ENCODE peak calls at places on chromosomes 3 and 15, in four cellular contexts. I is OCI-LY7, V is endothelial cell of umbilical vein, G is fibroblast of lung. R is an unnamed sample.

GRCh38 chr3:109553573-109554371 is 216.4 kb upstream of the DPPA4 start:
- DNase-seq in I (no peak), V (no peak), G (peak), R (no peak)

GRCh38 chr15:20106026-20106425 is 435.6 kb downstream of the GOLGA6L6 start:
- DNase-seq in G (no peak), V (no peak), I (no peak), R (peak)

GRCh38 chr3:37935756-37936666 is 54.6 kb upstream of the VILL start:
- DNase-seq in I (no peak), G (peak), V (peak), R (peak)

GRCh38 chr15:69537888-69538287 is 85.3 kb downstream of the RPLP1 start:
- DNase-seq in I (no peak), G (no peak), V (no peak), R (no peak)

GRCh38 chr3:163490119-163490518 is 1588.2 kb downstream of the SI start:
- DNase-seq in G (peak), V (no peak), I (peak), R (peak)

GRCh38 chr3:152375546-152375945 is 106.8 kb downstream of the MBNL1 start:
- DNase-seq in V (no peak), G (peak), I (peak), R (no peak)

GRCh38 chr3:5122741-5123706 is 932 bp downstream of the ARL8B start:
- DNase-seq in V (peak), I (peak), G (peak), R (peak)

GRCh38 chr3:189041482-189042090 is 130.2 kb upstream of the TPRG1 start:
- DNase-seq in G (peak), I (peak), V (peak), R (peak)

GRCh38 chr15:51094606-51095569 is at the start of gene TNFAIP8L3:
- DNase-seq in V (peak), G (peak), I (no peak), R (peak)

GRCh38 chr3:111331306-111331705 is 210.7 kb upstream of the CD96 start:
- DNase-seq in V (no peak), G (no peak), I (no peak), R (no peak)

GRCh38 chr3:52280046-52280445 is 1.6 kb upstream of the WDR82 start:
- DNase-seq in I (no peak), G (peak), V (peak), R (peak)

GRCh38 chr15:40412095-40412759 is 6.6 kb downstream of the IVD start:
- DNase-seq in G (no peak), I (no peak), V (no peak), R (no peak)

GRCh38 chr3:156716105-156716862 is 41.9 kb downstream of the TIPARP start:
- DNase-seq in V (no peak), I (no peak), G (no peak), R (no peak)

GRCh38 chr3:118972974-118973373 is 61.7 kb downstream of the IGSF11 start:
- DNase-seq in V (no peak), G (no peak), I (no peak), R (no peak)

GRCh38 chr15:42392309-42393024 is 33.2 kb downstream of the CAPN3 start:
- DNase-seq in I (no peak), G (no peak), V (no peak), R (no peak)

GRCh38 chr3:196947860-196948441 is 5.6 kb upstream of the NCBP2 start:
- DNase-seq in G (no peak), V (no peak), I (no peak), R (no peak)

GRCh38 chr3:194279106-194279505 is 72.0 kb downstream of the CPN2 start:
- DNase-seq in G (no peak), V (no peak), I (no peak), R (no peak)

GRCh38 chr3:171457263-171458055 is 2.7 kb downstream of the TNIK start:
- DNase-seq in V (no peak), G (no peak), I (no peak), R (peak)

GRCh38 chr3:189458536-189458935 is 172.7 kb upstream of the TP63 start:
- DNase-seq in I (no peak), G (peak), V (no peak), R (no peak)

GRCh38 chr3:126613481-126614187 is 41.3 kb downstream of the TXNRD3 start:
- DNase-seq in G (no peak), V (no peak), I (no peak), R (no peak)

GRCh38 chr15:81939604-81940440 is 106.0 kb downstream of the MEX3B start:
- DNase-seq in I (peak), G (peak), V (peak), R (peak)

GRCh38 chr3:120350431-120350941 is 1.3 kb upstream of the LRRC58 start:
- DNase-seq in I (peak), G (peak), V (peak), R (no peak)

GRCh38 chr15:63104727-63105126 is 16.9 kb upstream of the LACTB start:
- DNase-seq in G (peak), V (no peak), I (no peak), R (no peak)

GRCh38 chr3:147113293-147114045 is 292.9 kb downstream of the ZIC4 start:
- DNase-seq in V (no peak), G (peak), I (no peak), R (no peak)

GRCh38 chr15:36601497-36601932 is 22.1 kb downstream of the CDIN1 start:
- DNase-seq in I (no peak), V (no peak), G (peak), R (no peak)

GRCh38 chr15:99306694-99307338 is 55.5 kb downstream of the LRRC28 start:
- DNase-seq in G (peak), I (no peak), V (no peak), R (peak)

GRCh38 chr15:45185069-45185779 is 2.5 kb downstream of the SHF start:
- DNase-seq in G (no peak), V (no peak), I (no peak), R (no peak)

GRCh38 chr3:158050461-158050860 is 55.8 kb downstream of the SHOX2 start:
- DNase-seq in V (no peak), G (no peak), I (no peak), R (no peak)

GRCh38 chr3:151037746-151038145 is 47.7 kb upstream of the MED12L start:
- DNase-seq in G (peak), I (no peak), V (peak), R (no peak)

GRCh38 chr15:38038659-38039442 is 104.4 kb downstream of the TMCO5A start:
- DNase-seq in V (no peak), I (no peak), G (peak), R (no peak)

GRCh38 chr3:154210986-154211385 is 89.8 kb downstream of the ARHGEF26 start:
- DNase-seq in G (no peak), V (no peak), I (no peak), R (no peak)

GRCh38 chr3:13420051-13420816 is at the start of gene NUP210:
- DNase-seq in I (peak), G (no peak), V (no peak), R (peak)

GRCh38 chr3:109018828-109019227 is 65.1 kb upstream of the GUCA1C start:
- DNase-seq in V (no peak), G (no peak), I (peak), R (no peak)

GRCh38 chr15:99442268-99442897 is 123.4 kb upstream of the MEF2A start:
- DNase-seq in I (no peak), V (peak), G (peak), R (no peak)

GRCh38 chr3:146577662-146578061 is 27.5 kb downstream of the PLSCR5 start:
- DNase-seq in I (peak), G (peak), V (peak), R (peak)

GRCh38 chr3:141913150-141913811 is 36.8 kb downstream of the ATP1B3 start:
- DNase-seq in G (peak), I (peak), V (peak), R (peak)

GRCh38 chr3:138479355-138479964 is 45.0 kb downstream of the ESYT3 start:
- DNase-seq in I (peak), V (peak), G (peak), R (peak)

GRCh38 chr15:34039506-34040123 is 611 bp upstream of the AVEN start:
- DNase-seq in V (peak), G (peak), I (peak), R (no peak)

GRCh38 chr3:194928831-194929594 is 243.3 kb downstream of the FAM43A start:
- DNase-seq in I (no peak), V (no peak), G (no peak), R (peak)

GRCh38 chr3:187385296-187385695 is 17.1 kb downstream of the RTP4 start:
- DNase-seq in V (no peak), G (no peak), I (no peak), R (no peak)

DNA sequence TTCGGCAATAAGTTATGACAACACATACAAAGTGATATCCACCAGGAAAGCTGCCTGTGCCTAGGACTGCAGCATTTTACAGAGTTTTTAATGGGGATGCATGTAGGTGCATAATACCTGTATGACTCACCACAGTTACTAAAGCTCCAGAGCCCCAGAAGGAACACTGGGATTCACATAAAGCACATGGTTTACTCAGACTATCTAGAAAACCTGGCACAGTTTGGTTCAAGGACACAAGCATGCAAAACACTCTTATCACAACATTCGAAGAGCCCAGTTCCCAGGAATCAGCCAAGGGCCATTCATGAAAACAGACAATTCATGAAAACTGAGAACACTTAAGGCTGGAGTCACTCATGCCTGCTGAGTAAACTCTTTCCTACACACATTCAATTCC is 261.0 kb downstream of the PYDC2 start:
- DNase-seq in G (peak), I (no peak), V (peak), R (no peak)
- H2AFZ ChIP-seq in G (no peak), I (no peak), V (no peak), R (no peak)

GRCh38 chr3:131110087-131110486 is 83.4 kb downstream of the NEK11 start:
- DNase-seq in G (peak), I (no peak), V (peak), R (no peak)

GRCh38 chr3:131114201-131114600 is 87.5 kb downstream of the NEK11 start:
- DNase-seq in I (no peak), V (no peak), G (no peak), R (no peak)

GRCh38 chr3:131107637-131108433 is 81.2 kb downstream of the NEK11 start:
- DNase-seq in V (peak), I (no peak), G (peak), R (no peak)

DNA sequence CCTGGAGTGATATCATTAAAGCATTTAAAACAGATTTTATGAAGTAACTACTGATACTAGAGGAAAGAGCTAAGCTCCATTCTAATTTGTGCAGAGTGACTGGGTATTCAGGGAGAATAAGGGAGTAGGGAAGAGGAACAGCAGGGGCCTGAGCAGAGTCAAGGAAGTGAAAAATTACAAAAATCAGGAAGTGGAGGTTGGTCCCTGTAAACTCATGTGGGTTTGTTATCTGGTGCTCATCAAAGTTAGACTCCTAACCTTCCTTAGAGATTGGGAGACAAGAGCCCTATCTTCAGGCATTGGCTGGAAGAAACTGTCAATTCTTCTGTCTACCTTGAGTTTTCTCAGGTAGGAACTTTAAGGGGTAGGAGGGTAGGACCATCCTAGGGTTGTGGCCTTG is 82.5 kb downstream of the NEK11 start:
- DNase-seq in G (peak), V (no peak), I (no peak), R (no peak)
- H3K4me2 ChIP-seq in G (no peak), V (no peak), I (no peak), R (no peak)

DNA sequence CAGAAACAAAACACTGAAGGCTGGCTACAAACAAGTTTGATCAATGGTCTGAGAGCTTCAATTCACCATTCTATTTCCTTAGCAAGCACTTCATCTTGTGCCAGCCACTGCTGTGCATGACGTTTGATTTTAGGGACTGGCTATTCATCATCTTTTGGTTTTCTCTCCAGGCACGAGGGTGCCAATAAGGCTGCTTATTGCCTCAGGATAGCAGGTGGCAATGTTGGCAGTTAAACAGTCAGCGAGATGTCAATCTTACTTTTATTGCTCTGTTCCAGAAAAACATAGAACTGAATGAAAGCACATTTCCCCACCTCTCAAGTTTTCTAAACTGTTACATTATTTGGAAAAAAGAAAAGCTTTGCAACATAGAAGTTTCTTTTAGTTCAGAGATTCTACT is 313.5 kb upstream of the COL8A1 start:
- DNase-seq in I (no peak), G (no peak), V (no peak), R (no peak)
- H2AFZ ChIP-seq in I (no peak), G (no peak), V (no peak), R (no peak)

GRCh38 chr15:57452090-57452754 is 75.9 kb downstream of the CGNL1 start:
- DNase-seq in V (no peak), G (no peak), I (no peak), R (no peak)
- H3K4me2 ChIP-seq in V (no peak), G (no peak), I (no peak), R (no peak)

DNA sequence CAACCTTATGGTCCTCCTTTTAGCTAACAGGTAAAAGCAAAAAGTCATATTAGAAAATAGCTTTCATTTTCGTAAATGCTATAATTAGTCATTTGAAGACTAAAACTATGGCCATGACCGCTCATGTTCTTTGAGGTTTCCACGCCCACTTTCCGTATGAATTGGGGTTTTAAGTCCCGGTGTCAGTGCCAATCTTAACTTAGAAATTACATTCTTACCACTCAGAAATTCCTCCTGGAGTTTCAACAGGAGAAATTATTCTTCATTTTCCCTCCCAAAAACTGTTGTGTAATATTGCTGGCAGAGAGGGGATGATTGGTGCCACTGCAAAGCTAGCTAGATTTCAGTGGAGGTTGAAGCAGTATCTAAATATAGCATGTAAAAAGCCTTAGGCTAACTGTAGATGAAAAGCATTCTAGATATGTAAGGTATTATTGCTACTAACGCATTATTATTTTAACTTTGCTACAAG is 71.0 kb upstream of the MDFIC2 start:
- DNase-seq in V (no peak), G (no peak), I (no peak), R (no peak)
- H2AFZ ChIP-seq in V (no peak), G (no peak), I (no peak), R (no peak)

DNA sequence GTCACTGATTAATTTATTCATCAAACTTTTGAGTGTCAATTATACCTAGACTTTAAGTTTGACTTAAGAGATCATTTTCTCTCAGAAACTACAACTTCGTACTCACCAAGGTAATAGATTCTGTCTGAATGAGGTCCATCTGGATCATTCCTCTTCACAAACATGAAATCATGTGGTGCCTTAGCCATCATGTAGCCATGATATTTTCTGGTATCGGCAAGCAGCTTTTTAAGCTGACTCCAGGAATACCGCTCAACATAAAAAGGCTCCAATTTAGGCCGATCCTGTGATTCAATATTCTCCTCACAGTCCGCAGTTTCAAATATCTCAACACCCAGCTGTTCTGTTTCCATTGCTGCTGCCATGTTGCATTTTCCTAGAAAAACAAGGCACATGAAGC is 5.3 kb downstream of the DPP8 start:
- DNase-seq in V (no peak), I (no peak), G (no peak), R (no peak)
- H3K4me2 ChIP-seq in V (no peak), I (no peak), G (no peak), R (no peak)

DNA sequence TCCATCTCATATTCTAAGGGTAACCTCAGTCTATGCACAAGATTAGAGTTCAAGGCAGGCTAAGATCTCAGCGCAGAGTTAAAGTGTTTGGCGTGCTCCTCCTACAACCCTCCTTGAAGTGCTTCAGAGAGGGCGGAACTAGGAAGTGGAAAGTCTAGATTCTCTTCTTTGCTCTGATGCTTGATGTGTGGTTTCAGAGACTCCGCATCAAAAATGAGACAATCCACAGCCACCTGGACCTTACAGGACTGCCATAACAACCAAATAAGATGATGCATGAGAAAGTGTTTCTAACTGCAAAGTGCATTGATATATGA is 161.3 kb upstream of the ATP11B start:
- DNase-seq in I (no peak), G (no peak), V (no peak), R (no peak)
- H2AFZ ChIP-seq in I (no peak), G (no peak), V (no peak), R (no peak)

GRCh38 chr3:143811602-143812001 is 36.7 kb downstream of the SLC9A9 start:
- DNase-seq in V (no peak), I (no peak), G (no peak), R (no peak)
- H3K4me2 ChIP-seq in V (no peak), I (no peak), G (no peak), R (no peak)

DNA sequence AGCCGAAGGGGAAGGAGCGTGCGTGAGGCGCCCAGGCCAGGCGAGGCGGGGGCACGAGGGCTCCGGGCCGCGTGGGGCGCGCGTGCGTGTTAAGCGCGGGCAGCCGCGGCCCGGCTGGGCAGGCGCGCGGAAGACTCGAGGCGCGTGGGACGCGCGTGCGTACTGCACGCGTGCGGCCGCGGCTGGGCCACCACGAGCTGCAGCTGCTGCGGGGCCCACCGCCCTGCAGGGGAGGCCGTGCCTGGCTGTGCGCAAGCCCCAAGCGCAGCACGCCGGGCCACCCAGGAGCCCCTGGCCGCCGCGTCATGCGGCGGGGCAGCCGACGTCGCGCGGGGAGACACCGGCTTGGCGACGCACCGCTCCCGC is 619 bp upstream of the TRIM71 start:
- DNase-seq in I (no peak), V (no peak), G (no peak), R (peak)
- H2AFZ ChIP-seq in I (no peak), V (no peak), G (no peak), R (no peak)

GRCh38 chr3:190486908-190487607 is 26.8 kb upstream of the IL1RAP start:
- DNase-seq in G (no peak), I (no peak), V (no peak), R (no peak)
- H3K4me2 ChIP-seq in G (no peak), I (no peak), V (no peak), R (no peak)